ENCODE peak calls at places on chromosomes 1 and 21, in nine cellular contexts. One of them, this sample, is unnamed.

GRCh38 chr21:19523731-19524130 is 1120.1 kb upstream of the TMPRSS15 start:
- DNase-seq in left ventricle myocardium inferior: no peak
- DNase-seq in Karpas-422: no peak
- DNase-seq in endodermal cell: no peak
- DNase-seq in neuronal stem cell: no peak
- DNase-seq in CD8-positive, alpha-beta T cell: no peak
- DNase-seq in right lobe of liver: no peak
- DNase-seq in tibial nerve: no peak
- DNase-seq in A549: no peak
- DNase-seq in this sample: no peak

GRCh38 chr1:215749423-215749822 is 182.3 kb downstream of the KCTD3 start:
- DNase-seq in left ventricle myocardium inferior: no peak
- DNase-seq in Karpas-422: no peak
- DNase-seq in endodermal cell: no peak
- DNase-seq in neuronal stem cell: no peak
- DNase-seq in CD8-positive, alpha-beta T cell: no peak
- DNase-seq in right lobe of liver: no peak
- DNase-seq in tibial nerve: no peak
- DNase-seq in A549: no peak
- DNase-seq in this sample: no peak

GRCh38 chr1:200535605-200536004 is 84.9 kb downstream of the KIF14 start:
- DNase-seq in left ventricle myocardium inferior: no peak
- DNase-seq in Karpas-422: peak; percentile 77
- DNase-seq in endodermal cell: peak; percentile 73
- DNase-seq in neuronal stem cell: no peak
- DNase-seq in CD8-positive, alpha-beta T cell: no peak
- DNase-seq in right lobe of liver: no peak
- DNase-seq in tibial nerve: no peak
- DNase-seq in A549: peak; percentile 64
- DNase-seq in this sample: no peak

GRCh38 chr1:209895709-209896108 is 42.3 kb upstream of the SYT14 start:
- DNase-seq in left ventricle myocardium inferior: no peak
- DNase-seq in Karpas-422: no peak
- DNase-seq in endodermal cell: no peak
- DNase-seq in neuronal stem cell: no peak
- DNase-seq in CD8-positive, alpha-beta T cell: no peak
- DNase-seq in right lobe of liver: no peak
- DNase-seq in tibial nerve: no peak
- DNase-seq in A549: no peak
- DNase-seq in this sample: no peak

GRCh38 chr1:162660598-162660997 is 28.3 kb downstream of the DDR2 start:
- DNase-seq in left ventricle myocardium inferior: no peak
- DNase-seq in Karpas-422: no peak
- DNase-seq in endodermal cell: no peak
- DNase-seq in neuronal stem cell: no peak
- DNase-seq in CD8-positive, alpha-beta T cell: no peak
- DNase-seq in right lobe of liver: no peak
- DNase-seq in tibial nerve: no peak
- DNase-seq in A549: no peak
- DNase-seq in this sample: no peak

GRCh38 chr1:22963044-22963677 is 9.5 kb downstream of the LACTBL1 start:
- DNase-seq in left ventricle myocardium inferior: no peak
- DNase-seq in Karpas-422: no peak
- DNase-seq in endodermal cell: peak; percentile 29
- DNase-seq in neuronal stem cell: no peak
- DNase-seq in CD8-positive, alpha-beta T cell: no peak
- DNase-seq in right lobe of liver: no peak
- DNase-seq in tibial nerve: no peak
- DNase-seq in A549: no peak
- DNase-seq in this sample: no peak

GRCh38 chr1:54256756-54257155 is 56.8 kb downstream of the MRPL37 start:
- DNase-seq in left ventricle myocardium inferior: no peak
- DNase-seq in Karpas-422: no peak
- DNase-seq in endodermal cell: no peak
- DNase-seq in neuronal stem cell: no peak
- DNase-seq in CD8-positive, alpha-beta T cell: no peak
- DNase-seq in right lobe of liver: no peak
- DNase-seq in tibial nerve: no peak
- DNase-seq in A549: no peak
- DNase-seq in this sample: no peak

GRCh38 chr1:7595338-7595737 is 175.8 kb upstream of the VAMP3 start:
- DNase-seq in left ventricle myocardium inferior: no peak
- DNase-seq in Karpas-422: no peak
- DNase-seq in endodermal cell: peak; percentile 66
- DNase-seq in neuronal stem cell: no peak
- DNase-seq in CD8-positive, alpha-beta T cell: no peak
- DNase-seq in right lobe of liver: peak; percentile 26
- DNase-seq in tibial nerve: no peak
- DNase-seq in A549: no peak
- DNase-seq in this sample: peak; percentile 36

DNA sequence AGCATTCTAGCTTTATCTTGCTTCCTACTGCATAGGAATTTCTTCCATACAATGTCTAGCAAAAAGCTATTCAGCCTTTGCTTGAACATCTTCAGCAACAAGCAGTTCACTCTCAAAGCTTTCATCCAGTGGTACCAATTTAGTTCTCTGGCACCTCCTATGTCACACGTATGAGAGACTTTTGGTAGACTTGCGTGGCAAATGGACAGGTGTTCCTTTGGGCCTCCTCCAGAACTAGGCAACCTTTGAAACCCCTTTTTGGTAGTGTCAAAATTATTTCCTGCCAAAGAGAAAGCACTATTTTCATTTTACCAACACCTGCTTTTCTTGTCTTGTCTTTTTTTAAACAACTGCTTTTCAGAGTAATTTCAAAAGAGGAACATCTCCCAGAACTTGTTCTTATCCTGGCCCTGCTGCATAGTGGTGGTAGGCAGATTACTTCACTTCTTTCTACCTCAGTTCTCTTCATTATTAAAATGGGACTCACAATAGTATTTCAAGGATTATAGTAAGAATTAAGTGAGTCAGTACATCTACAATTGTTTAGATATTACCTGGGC is 122.4 kb downstream of the MAST2 start:
- DNase-seq in left ventricle myocardium inferior: no peak
- DNase-seq in Karpas-422: no peak
- DNase-seq in endodermal cell: no peak
- DNase-seq in neuronal stem cell: no peak
- DNase-seq in CD8-positive, alpha-beta T cell: no peak
- DNase-seq in right lobe of liver: no peak
- DNase-seq in tibial nerve: no peak
- DNase-seq in A549: no peak
- DNase-seq in this sample: no peak
- H3K4me1 ChIP-seq in left ventricle myocardium inferior: peaks cover 78% of the 10 kb centered on the region
- H3K4me1 ChIP-seq in Karpas-422: peaks cover 74% of the 10 kb centered on the region
- H3K4me1 ChIP-seq in endodermal cell: peaks cover 24% of the 10 kb centered on the region
- H3K4me1 ChIP-seq in neuronal stem cell: peaks cover 16% of the 10 kb centered on the region
- H3K4me1 ChIP-seq in CD8-positive, alpha-beta T cell: peaks cover 5% of the 10 kb centered on the region
- H3K4me1 ChIP-seq in right lobe of liver: no peaks in the 10 kb centered on the region
- H3K4me1 ChIP-seq in tibial nerve: no peaks in the 10 kb centered on the region
- H3K4me1 ChIP-seq in A549: peaks cover 22% of the 10 kb centered on the region
- H3K4me1 ChIP-seq in this sample: peaks cover 32% of the 10 kb centered on the region

DNA sequence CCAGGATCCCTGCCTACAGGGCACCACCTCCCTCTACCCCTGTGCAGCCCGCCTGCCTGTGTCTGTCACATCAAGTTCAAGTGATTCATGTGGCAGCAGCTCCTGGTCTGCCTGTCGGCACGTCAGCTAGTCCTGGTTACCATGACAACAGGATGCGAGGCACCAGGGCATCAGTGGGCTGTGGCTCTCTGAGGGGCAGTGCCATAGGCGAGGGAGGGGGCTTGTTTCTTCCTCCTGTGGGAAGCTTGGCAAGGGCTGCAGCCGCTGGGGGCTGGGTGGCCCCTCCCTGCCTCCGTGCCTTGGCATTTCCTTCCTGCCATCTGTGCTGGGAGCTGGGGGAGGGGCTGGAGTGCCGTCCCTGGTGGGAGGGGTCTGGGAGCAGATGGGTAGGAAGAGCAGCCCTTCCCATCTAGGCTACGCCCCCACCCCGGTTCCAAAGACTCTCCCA is 43.1 kb downstream of the FOXO6 start:
- DNase-seq in left ventricle myocardium inferior: no peak
- DNase-seq in Karpas-422: peak; percentile 52
- DNase-seq in endodermal cell: peak; percentile 83
- DNase-seq in neuronal stem cell: no peak
- DNase-seq in CD8-positive, alpha-beta T cell: no peak
- DNase-seq in right lobe of liver: no peak
- DNase-seq in tibial nerve: no peak
- DNase-seq in A549: peak; percentile 36
- DNase-seq in this sample: peak; percentile 53
- H3K4me3 ChIP-seq in left ventricle myocardium inferior: no peak overlapping the region
- H3K4me3 ChIP-seq in Karpas-422: no peak overlapping the region
- H3K4me3 ChIP-seq in endodermal cell: no peak overlapping the region
- H3K4me3 ChIP-seq in neuronal stem cell: no peak overlapping the region
- H3K4me3 ChIP-seq in CD8-positive, alpha-beta T cell: no peak overlapping the region
- H3K4me3 ChIP-seq in right lobe of liver: no peak overlapping the region
- H3K4me3 ChIP-seq in tibial nerve: no peak overlapping the region
- H3K4me3 ChIP-seq in A549: no peak overlapping the region
- H3K4me3 ChIP-seq in this sample: no peak overlapping the region

DNA sequence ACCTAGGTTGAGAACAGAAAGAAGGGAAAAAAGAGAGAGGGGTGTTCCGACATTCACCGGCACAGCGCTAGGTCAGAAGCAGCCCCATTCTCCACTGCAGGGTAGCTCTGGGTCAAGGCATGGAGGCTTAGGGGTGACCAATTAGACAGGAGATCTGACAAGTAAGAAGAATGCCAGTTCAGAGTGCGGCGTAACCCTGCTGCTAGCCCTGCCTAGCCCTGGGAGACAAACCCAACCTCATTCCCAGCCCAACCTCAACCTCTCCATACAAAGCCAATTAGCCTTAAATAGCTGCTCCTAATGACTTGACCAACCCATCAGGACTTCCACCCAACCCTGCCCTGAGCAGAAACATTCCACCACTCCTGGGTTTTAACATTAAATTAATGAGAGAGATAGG is 3.4 kb downstream of the PRELP start:
- DNase-seq in left ventricle myocardium inferior: no peak
- DNase-seq in Karpas-422: no peak
- DNase-seq in endodermal cell: no peak
- DNase-seq in neuronal stem cell: no peak
- DNase-seq in CD8-positive, alpha-beta T cell: no peak
- DNase-seq in right lobe of liver: no peak
- DNase-seq in tibial nerve: no peak
- DNase-seq in A549: no peak
- DNase-seq in this sample: no peak
- H3K4me1 ChIP-seq in left ventricle myocardium inferior: peaks cover 38% of the 10 kb centered on the region
- H3K4me1 ChIP-seq in Karpas-422: peaks cover 8% of the 10 kb centered on the region
- H3K4me1 ChIP-seq in endodermal cell: peaks cover 6% of the 10 kb centered on the region
- H3K4me1 ChIP-seq in neuronal stem cell: peaks cover 6% of the 10 kb centered on the region
- H3K4me1 ChIP-seq in CD8-positive, alpha-beta T cell: no peaks in the 10 kb centered on the region
- H3K4me1 ChIP-seq in right lobe of liver: no peaks in the 10 kb centered on the region
- H3K4me1 ChIP-seq in tibial nerve: peaks cover 8% of the 10 kb centered on the region
- H3K4me1 ChIP-seq in A549: peaks cover 13% of the 10 kb centered on the region
- H3K4me1 ChIP-seq in this sample: peaks cover 11% of the 10 kb centered on the region

GRCh38 chr1:235883261-235883927 is 16.7 kb upstream of the LYST start:
- DNase-seq in left ventricle myocardium inferior: peak; percentile 83
- DNase-seq in Karpas-422: peak; percentile 29
- DNase-seq in endodermal cell: no peak
- DNase-seq in neuronal stem cell: no peak
- DNase-seq in CD8-positive, alpha-beta T cell: no peak
- DNase-seq in right lobe of liver: peak; percentile 94
- DNase-seq in tibial nerve: peak; percentile 87
- DNase-seq in A549: peak; percentile 17
- DNase-seq in this sample: peak; percentile 91

GRCh38 chr1:235885654-235886238 is 19.0 kb upstream of the LYST start:
- DNase-seq in left ventricle myocardium inferior: no peak
- DNase-seq in Karpas-422: no peak
- DNase-seq in endodermal cell: no peak
- DNase-seq in neuronal stem cell: no peak
- DNase-seq in CD8-positive, alpha-beta T cell: no peak
- DNase-seq in right lobe of liver: no peak
- DNase-seq in tibial nerve: no peak
- DNase-seq in A549: no peak
- DNase-seq in this sample: no peak

GRCh38 chr1:235878082-235878781 is 11.5 kb upstream of the LYST start:
- DNase-seq in left ventricle myocardium inferior: no peak
- DNase-seq in Karpas-422: peak; percentile 21
- DNase-seq in endodermal cell: no peak
- DNase-seq in neuronal stem cell: no peak
- DNase-seq in CD8-positive, alpha-beta T cell: no peak
- DNase-seq in right lobe of liver: no peak
- DNase-seq in tibial nerve: no peak
- DNase-seq in A549: no peak
- DNase-seq in this sample: no peak

GRCh38 chr1:235881930-235882700 is 15.4 kb upstream of the LYST start:
- DNase-seq in left ventricle myocardium inferior: no peak
- DNase-seq in Karpas-422: peak; percentile 35
- DNase-seq in endodermal cell: no peak
- DNase-seq in neuronal stem cell: no peak
- DNase-seq in CD8-positive, alpha-beta T cell: no peak
- DNase-seq in right lobe of liver: peak; percentile 31
- DNase-seq in tibial nerve: no peak
- DNase-seq in A549: no peak
- DNase-seq in this sample: no peak

DNA sequence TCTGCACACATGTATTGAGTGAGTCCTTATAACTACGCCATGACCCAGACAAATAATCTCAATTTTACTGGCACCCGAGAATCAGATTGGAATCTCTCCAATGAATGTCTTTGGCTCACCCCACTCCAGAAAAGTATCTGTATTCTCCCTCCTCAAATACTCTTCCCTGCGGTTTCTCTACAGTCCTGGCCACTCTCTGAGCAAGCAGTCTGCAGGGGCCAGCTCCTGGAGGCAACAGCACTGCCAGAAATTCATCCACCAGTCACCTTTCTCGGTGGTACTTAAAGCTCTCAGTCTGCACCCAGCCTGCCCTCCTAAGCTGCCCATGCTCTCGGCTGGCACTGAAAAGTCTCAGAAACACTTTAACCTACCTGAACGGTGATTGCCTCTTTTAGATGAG is 16.1 kb upstream of the LYST start:
- DNase-seq in left ventricle myocardium inferior: no peak
- DNase-seq in Karpas-422: peak; percentile 28
- DNase-seq in endodermal cell: no peak
- DNase-seq in neuronal stem cell: no peak
- DNase-seq in CD8-positive, alpha-beta T cell: no peak
- DNase-seq in right lobe of liver: peak; percentile 44
- DNase-seq in tibial nerve: no peak
- DNase-seq in A549: no peak
- DNase-seq in this sample: peak; percentile 61
- H3K4me3 ChIP-seq in left ventricle myocardium inferior: peak overlapping the region; percentile 34
- H3K4me3 ChIP-seq in Karpas-422: no peak overlapping the region
- H3K4me3 ChIP-seq in endodermal cell: no peak overlapping the region
- H3K4me3 ChIP-seq in neuronal stem cell: no peak overlapping the region
- H3K4me3 ChIP-seq in CD8-positive, alpha-beta T cell: no peak overlapping the region
- H3K4me3 ChIP-seq in right lobe of liver: peak overlapping the region; percentile 44
- H3K4me3 ChIP-seq in tibial nerve: peak overlapping the region; percentile 34
- H3K4me3 ChIP-seq in A549: no peak overlapping the region
- H3K4me3 ChIP-seq in this sample: no peak overlapping the region

GRCh38 chr1:203527013-203527412 is 33.1 kb downstream of the OPTC start:
- DNase-seq in left ventricle myocardium inferior: no peak
- DNase-seq in Karpas-422: no peak
- DNase-seq in endodermal cell: no peak
- DNase-seq in neuronal stem cell: no peak
- DNase-seq in CD8-positive, alpha-beta T cell: no peak
- DNase-seq in right lobe of liver: no peak
- DNase-seq in tibial nerve: no peak
- DNase-seq in A549: no peak
- DNase-seq in this sample: no peak
- H3K4me1 ChIP-seq in left ventricle myocardium inferior: peaks cover 21% of the 10 kb centered on the region
- H3K4me1 ChIP-seq in Karpas-422: no peaks in the 10 kb centered on the region
- H3K4me1 ChIP-seq in endodermal cell: no peaks in the 10 kb centered on the region
- H3K4me1 ChIP-seq in neuronal stem cell: peaks cover 8% of the 10 kb centered on the region
- H3K4me1 ChIP-seq in CD8-positive, alpha-beta T cell: no peaks in the 10 kb centered on the region
- H3K4me1 ChIP-seq in right lobe of liver: no peaks in the 10 kb centered on the region
- H3K4me1 ChIP-seq in tibial nerve: peaks cover 8% of the 10 kb centered on the region
- H3K4me1 ChIP-seq in A549: peaks cover 13% of the 10 kb centered on the region
- H3K4me1 ChIP-seq in this sample: peaks cover 18% of the 10 kb centered on the region